ENCODE peak calls at places on chromosomes 6 and 20, in four cellular contexts. B is upper lobe of left lung, L is AG04450, H is ovary. E is an unnamed sample.

GRCh38 chr6:27213544-27214125 is 33.9 kb upstream of the PRSS16 start:
- DNase-seq in H (no peak), L (no peak), B (no peak), E (no peak)

GRCh38 chr6:33211666-33212422 is 3.5 kb downstream of the RING1 start:
- DNase-seq in B (no peak), L (no peak), H (no peak), E (no peak)

GRCh38 chr6:81865712-81866111 is 113.2 kb upstream of the TENT5A start:
- DNase-seq in B (no peak), H (no peak), L (peak; percentile 77), E (no peak)

GRCh38 chr6:136014454-136015421 is 163.2 kb downstream of the PDE7B start:
- DNase-seq in B (no peak), H (peak; percentile 48), L (peak; percentile 99), E (no peak)

GRCh38 chr6:101392561-101393230 is 812 bp upstream of the GRIK2 start:
- DNase-seq in B (peak; percentile 33), L (no peak), H (no peak), E (no peak)

GRCh38 chr6:137248702-137249101 is 29.5 kb upstream of the IFNGR1 start:
- DNase-seq in H (no peak), L (no peak), B (no peak), E (no peak)

GRCh38 chr20:46011631-46012482 is 3.1 kb downstream of the MMP9 start:
- DNase-seq in L (no peak), B (peak; percentile 79), H (peak; percentile 14), E (no peak)

GRCh38 chr20:64156886-64157875 is 7.1 kb upstream of the MYT1 start:
- DNase-seq in B (peak; percentile 51), H (no peak), L (no peak), E (no peak)

GRCh38 chr20:36262440-36262839 is 26.2 kb downstream of the AAR2 start:
- DNase-seq in L (no peak), B (no peak), H (no peak), E (no peak)

GRCh38 chr6:32436995-32437836 is 2.5 kb upstream of the HLA-DRA start:
- DNase-seq in H (no peak), L (no peak), B (no peak), E (no peak)

GRCh38 chr6:126650931-126651330 is 311.0 kb downstream of the CENPW start:
- DNase-seq in B (no peak), L (no peak), H (no peak), E (no peak)

GRCh38 chr6:130843575-130844320 is 16.5 kb downstream of the SMLR1 start:
- DNase-seq in B (no peak), H (no peak), L (no peak), E (no peak)

GRCh38 chr20:37687478-37687805 is 6.4 kb upstream of the CTNNBL1 start:
- DNase-seq in L (no peak), B (no peak), H (no peak), E (no peak)

GRCh38 chr20:32034581-32035397 is 17.3 kb upstream of the HCK start:
- DNase-seq in L (no peak), B (no peak), H (no peak), E (no peak)

GRCh38 chr6:26187981-26188635 is 100.9 kb downstream of the HFE start:
- DNase-seq in H (no peak), L (no peak), B (no peak), E (no peak)

GRCh38 chr20:37406010-37406998 is 60.4 kb downstream of the SRC start:
- DNase-seq in B (peak; percentile 91), H (peak; percentile 47), L (no peak), E (no peak)

GRCh38 chr6:141677598-141678211 is 455.0 kb upstream of the GJE1 start:
- DNase-seq in B (no peak), H (no peak), L (no peak), E (no peak)

GRCh38 chr6:93721386-93722048 is 302.2 kb upstream of the EPHA7 start:
- DNase-seq in L (no peak), H (no peak), B (no peak), E (no peak)

DNA sequence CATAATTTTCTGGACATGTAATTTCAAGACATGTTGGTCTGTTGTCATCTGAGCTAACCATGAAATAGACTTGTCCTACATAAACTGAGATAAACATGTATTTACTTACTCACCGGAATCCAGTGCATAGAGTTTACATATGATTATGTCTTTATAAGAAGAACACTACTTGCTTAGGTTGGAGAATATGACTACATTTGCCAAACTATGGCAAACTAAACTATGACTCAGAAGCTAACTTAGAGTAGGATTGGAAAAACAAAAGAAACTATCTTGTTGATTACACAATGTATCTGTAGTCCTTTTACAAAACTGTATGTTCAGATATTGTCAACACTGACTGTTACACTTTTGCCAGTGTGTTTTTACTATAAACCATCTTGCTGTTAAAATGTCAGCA is 113.3 kb downstream of the CRYBG1 start:
- DNase-seq in H (no peak), L (peak; percentile 34), B (no peak), E (peak; percentile 50)
- H3K27ac ChIP-seq in H (no peak overlapping the region), L (no peak overlapping the region), B (no peak overlapping the region), E (peak overlapping the region; percentile 49)

GRCh38 chr6:133856911-133857310 is 32.0 kb upstream of the TCF21 start:
- DNase-seq in L (no peak), H (no peak), B (no peak), E (no peak)

GRCh38 chr6:133854633-133855598 is 34.0 kb upstream of the TCF21 start:
- DNase-seq in H (no peak), L (no peak), B (peak; percentile 82), E (no peak)

GRCh38 chr6:133855994-133856393 is 32.9 kb upstream of the TCF21 start:
- DNase-seq in B (no peak), L (no peak), H (no peak), E (no peak)

GRCh38 chr6:133855599-133855972 is 33.3 kb upstream of the TCF21 start:
- DNase-seq in L (no peak), H (no peak), B (no peak), E (no peak)

GRCh38 chr6:133854167-133854632 is 34.7 kb upstream of the TCF21 start:
- DNase-seq in B (no peak), H (no peak), L (no peak), E (no peak)
- H3K27ac ChIP-seq in B (no peak overlapping the region), H (no peak overlapping the region), L (no peak overlapping the region), E (no peak overlapping the region)

DNA sequence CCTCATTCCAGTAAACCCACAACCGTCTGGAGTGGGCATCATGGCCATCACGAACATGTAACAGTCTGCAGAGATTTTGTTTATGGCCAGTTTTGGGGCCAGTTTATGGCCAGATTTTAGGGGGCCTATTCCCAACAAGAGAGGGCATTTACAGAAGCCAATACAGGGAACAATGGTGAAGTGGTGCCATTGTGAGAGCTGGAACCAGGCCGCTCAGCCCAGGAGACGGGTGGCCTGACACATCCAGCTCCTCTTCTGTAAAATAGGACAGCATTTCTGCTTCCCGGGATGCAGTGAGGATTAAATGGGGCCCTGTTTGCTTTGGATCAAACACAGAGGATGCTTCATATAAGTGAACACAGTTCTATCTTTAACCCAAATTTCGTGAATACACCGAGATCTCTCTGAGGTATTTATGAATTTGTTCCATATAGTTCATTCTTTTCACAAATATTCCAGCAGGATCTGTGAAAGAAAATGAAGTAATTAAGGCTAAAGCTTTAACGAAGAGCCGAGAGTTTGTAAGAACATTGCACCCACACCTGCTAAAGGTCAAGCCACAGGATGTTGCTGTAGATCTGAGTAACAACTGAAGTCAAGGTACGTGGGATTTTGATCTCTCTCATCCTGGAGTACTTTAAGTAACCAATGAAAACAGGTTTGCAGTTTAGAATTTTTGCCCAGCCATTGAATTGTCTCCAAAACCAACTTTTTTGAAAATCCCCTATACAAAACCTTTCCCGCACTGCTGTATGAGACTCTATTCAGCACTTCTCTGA is 14.5 kb upstream of the SIRPG start:
- DNase-seq in L (no peak), B (no peak), H (no peak), E (no peak)
- H3K27ac ChIP-seq in L (no peak overlapping the region), B (no peak overlapping the region), H (no peak overlapping the region), E (no peak overlapping the region)

GRCh38 chr6:6005467-6006427 is 978 bp downstream of the NRN1 start:
- DNase-seq in H (no peak), B (no peak), L (no peak), E (no peak)

GRCh38 chr6:6002809-6003333 is 3.9 kb downstream of the NRN1 start:
- DNase-seq in H (no peak), L (no peak), B (no peak), E (no peak)

GRCh38 chr6:6002005-6002808 is 4.5 kb downstream of the NRN1 start:
- DNase-seq in B (peak; percentile 75), L (no peak), H (no peak), E (no peak)

GRCh38 chr6:6003334-6004146 is 3.2 kb downstream of the NRN1 start:
- DNase-seq in B (peak; percentile 86), L (no peak), H (no peak), E (no peak)

GRCh38 chr6:6004147-6004995 is 2.4 kb downstream of the NRN1 start:
- DNase-seq in B (peak; percentile 57), H (no peak), L (no peak), E (no peak)
- H3K27ac ChIP-seq in B (peak overlapping the region; percentile 68), H (no peak overlapping the region), L (no peak overlapping the region), E (no peak overlapping the region)

GRCh38 chr6:55058682-55059081 is 115.6 kb upstream of the HCRTR2 start:
- DNase-seq in L (no peak), B (no peak), H (no peak), E (no peak)

GRCh38 chr6:55046869-55047422 is 127.4 kb upstream of the HCRTR2 start:
- DNase-seq in B (no peak), H (no peak), L (no peak), E (no peak)

GRCh38 chr6:55047433-55048044 is 126.8 kb upstream of the HCRTR2 start:
- DNase-seq in B (no peak), L (no peak), H (no peak), E (no peak)

DNA sequence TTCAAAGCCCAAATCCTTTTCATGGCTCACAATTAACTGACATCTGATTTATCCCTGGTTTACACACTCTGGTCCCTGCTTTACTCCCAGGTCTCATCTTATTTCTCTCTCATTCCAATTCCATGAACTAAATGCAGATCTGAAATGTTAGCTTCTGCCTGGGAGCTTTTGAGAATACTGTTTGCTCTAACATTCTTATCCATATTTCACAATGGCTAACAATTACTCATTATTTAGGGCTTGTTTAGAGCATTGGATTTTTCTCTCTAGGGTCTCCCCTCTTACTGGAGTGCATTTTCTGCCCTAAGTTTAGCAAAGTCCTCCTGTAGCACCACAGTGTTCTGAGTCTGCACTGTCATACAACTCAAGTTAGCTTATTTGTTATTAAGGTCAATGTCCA is 121.5 kb upstream of the HCRTR2 start:
- DNase-seq in B (no peak), H (no peak), L (no peak), E (no peak)
- H3K27ac ChIP-seq in B (no peak overlapping the region), H (no peak overlapping the region), L (no peak overlapping the region), E (no peak overlapping the region)